ENCODE peak calls at places on chromosome 21, in five cellular contexts. I is GM23338, X is SK-N-SH, J is hepatocyte, T is OCI-LY7. N is an unnamed sample. For H3K9me2, the result is how much of the 10 kb centered on the place peaks cover.

GRCh38 chr21:33844104-33844889 is 71.3 kb downstream of the ATP5PO start:
- DNase-seq in X (no peak), I (no peak), J (peak), T (no peak), N (peak)

GRCh38 chr21:23543334-23543733 is 2063.9 kb downstream of the MRPL39 start:
- DNase-seq in I (no peak), X (no peak), T (no peak), J (no peak), N (no peak)

GRCh38 chr21:31289702-31290101 is 54.4 kb downstream of the TIAM1 start:
- DNase-seq in J (no peak), I (no peak), T (no peak), X (no peak), N (peak)

GRCh38 chr21:32336711-32337110 is 38.1 kb downstream of the MRAP start:
- DNase-seq in J (no peak), X (no peak), I (no peak), T (no peak), N (peak)

GRCh38 chr21:31932470-31932764 is 59.6 kb downstream of the HUNK start:
- DNase-seq in X (no peak), I (no peak), T (no peak), J (no peak), N (no peak)

GRCh38 chr21:34846601-34847112 is 177.9 kb downstream of the CLIC6 start:
- DNase-seq in J (peak), X (no peak), T (no peak), I (no peak), N (peak)

GRCh38 chr21:20272791-20273362 is 725.3 kb upstream of the NCAM2 start:
- DNase-seq in J (no peak), I (no peak), X (no peak), T (no peak), N (no peak)

GRCh38 chr21:41068411-41069304 is 99.3 kb upstream of the BACE2 start:
- DNase-seq in J (peak), T (peak), I (peak), X (peak), N (peak)

GRCh38 chr21:35924714-35925301 is 135.5 kb downstream of the SETD4 start:
- DNase-seq in J (no peak), X (no peak), I (no peak), T (no peak), N (peak)

GRCh38 chr21:38611262-38611661 is 113.0 kb upstream of the ERG start:
- DNase-seq in I (no peak), T (no peak), X (no peak), J (no peak), N (no peak)

GRCh38 chr21:33854604-33855003 is 61.0 kb downstream of the ATP5PO start:
- DNase-seq in T (no peak), X (no peak), I (no peak), J (no peak), N (peak)

GRCh38 chr21:36422279-36423098 is 37.3 kb downstream of the CHAF1B start:
- DNase-seq in T (peak), I (peak), X (peak), J (peak), N (peak)

GRCh38 chr21:16838330-16838729 is 674.5 kb upstream of the CXADR start:
- DNase-seq in J (no peak), X (no peak), T (no peak), I (no peak), N (no peak)

GRCh38 chr21:19340303-19340702 is 936.7 kb upstream of the TMPRSS15 start:
- DNase-seq in X (no peak), J (no peak), T (no peak), I (peak), N (no peak)

GRCh38 chr21:37751268-37751975 is 164.8 kb downstream of the KCNJ6 start:
- DNase-seq in J (peak), I (no peak), T (no peak), X (no peak), N (peak)

GRCh38 chr21:37579356-37579755 is 212.8 kb downstream of the DYRK1A start:
- DNase-seq in X (no peak), T (no peak), J (no peak), I (no peak), N (no peak)

GRCh38 chr21:36887983-36888382 is 78.5 kb downstream of the HLCS start:
- DNase-seq in J (no peak), X (peak), I (no peak), T (no peak), N (no peak)

GRCh38 chr21:36150192-36150711 is 6.4 kb upstream of the DOP1B start:
- DNase-seq in J (no peak), T (peak), I (no peak), X (no peak), N (peak)

GRCh38 chr21:37281993-37282392 is 14.9 kb upstream of the VPS26C start:
- DNase-seq in I (peak), T (no peak), J (peak), X (no peak), N (no peak)

GRCh38 chr21:37742532-37742931 is 173.7 kb downstream of the KCNJ6 start:
- DNase-seq in X (no peak), T (peak), J (no peak), I (no peak), N (peak)

GRCh38 chr21:20729376-20729775 is 268.8 kb upstream of the NCAM2 start:
- DNase-seq in X (no peak), J (no peak), I (no peak), T (no peak), N (no peak)

GRCh38 chr21:37087188-37087587 is 14.1 kb downstream of the TTC3 start:
- DNase-seq in T (no peak), X (no peak), J (peak), I (peak), N (peak)

GRCh38 chr21:34280389-34280795 is 83.4 kb upstream of the KCNE2 start:
- DNase-seq in X (no peak), J (peak), T (no peak), I (no peak), N (peak)

GRCh38 chr21:14620152-14620551 is 74.0 kb upstream of the SAMSN1 start:
- DNase-seq in T (peak), I (no peak), J (no peak), X (no peak), N (no peak)

GRCh38 chr21:15564907-15565306 is 164.9 kb upstream of the USP25 start:
- DNase-seq in T (no peak), X (no peak), I (no peak), J (peak), N (no peak)

GRCh38 chr21:33289199-33289819 is 23.1 kb downstream of the IL10RB start:
- DNase-seq in I (no peak), T (no peak), J (no peak), X (no peak), N (no peak)

GRCh38 chr21:28538987-28539622 is 453.6 kb downstream of the LTN1 start:
- DNase-seq in I (no peak), J (no peak), T (no peak), X (no peak), N (peak)

GRCh38 chr21:32779983-32780382 is 8.4 kb upstream of the PAXBP1 start:
- DNase-seq in I (no peak), J (no peak), X (no peak), T (peak), N (no peak)

GRCh38 chr21:15066231-15066577 is 1.4 kb upstream of the NRIP1 start:
- DNase-seq in T (no peak), X (no peak), J (no peak), I (no peak), N (peak)

GRCh38 chr21:15255359-15256157 is 190.8 kb upstream of the NRIP1 start:
- DNase-seq in I (no peak), X (no peak), J (no peak), T (no peak), N (no peak)

GRCh38 chr21:29639366-29640232 is 300.2 kb downstream of the GRIK1 start:
- DNase-seq in J (no peak), I (no peak), T (peak), X (no peak), N (no peak)
- H3K9me2 ChIP-seq in J (under half), I (under half), T (under half), X (under half), N (under half)

GRCh38 chr21:42121792-42122191 is 50.7 kb downstream of the UMODL1 start:
- DNase-seq in X (no peak), J (no peak), T (no peak), I (no peak), N (no peak)

GRCh38 chr21:42120904-42121535 is 49.9 kb downstream of the UMODL1 start:
- DNase-seq in X (no peak), I (no peak), T (peak), J (no peak), N (no peak)

GRCh38 chr21:42118901-42119300 is 47.8 kb downstream of the UMODL1 start:
- DNase-seq in X (peak), J (no peak), I (no peak), T (peak), N (peak)

GRCh38 chr21:42118121-42118795 is 47.1 kb downstream of the UMODL1 start:
- DNase-seq in J (no peak), T (peak), X (no peak), I (no peak), N (no peak)

DNA sequence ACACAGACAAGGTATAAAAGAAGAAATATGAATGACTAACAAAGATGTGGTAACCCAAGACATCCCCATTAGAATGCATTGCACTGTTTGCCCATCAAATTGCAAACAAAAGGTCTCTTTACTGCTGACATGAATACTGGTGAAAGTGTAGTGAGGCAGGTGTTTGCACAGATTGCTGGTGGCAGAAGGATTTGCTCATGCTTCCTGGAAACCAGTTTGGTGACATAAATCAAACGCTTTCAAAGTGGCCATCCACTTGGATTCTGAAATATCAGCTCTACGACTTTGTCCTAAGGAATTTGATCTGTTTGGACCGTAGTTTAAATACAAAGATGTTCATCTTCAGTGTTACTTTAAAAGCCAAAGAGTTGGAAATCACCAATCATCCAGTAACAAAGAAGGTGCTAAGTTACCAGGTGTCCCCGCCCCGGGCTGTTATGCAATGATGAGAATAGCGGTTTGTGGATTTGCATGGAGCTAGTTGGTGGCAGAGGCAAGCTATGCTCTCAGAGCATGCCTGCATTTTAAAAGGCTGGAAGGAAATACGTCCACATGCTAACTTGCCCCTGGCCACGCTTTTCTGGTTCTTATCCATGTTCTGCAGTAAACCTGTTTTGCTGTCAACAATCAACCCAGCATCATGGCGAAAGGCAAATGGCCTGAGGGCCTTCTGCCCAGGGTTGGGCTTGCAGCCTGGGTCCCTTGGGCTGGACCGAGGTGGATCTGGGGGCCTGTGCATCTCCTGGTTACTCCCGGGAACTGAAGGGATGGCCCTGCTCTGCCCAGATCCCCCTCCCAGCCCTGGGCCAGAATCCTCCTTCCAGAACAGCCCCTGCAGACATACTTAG is 49.2 kb downstream of the UMODL1 start:
- DNase-seq in T (peak), X (no peak), J (peak), I (no peak), N (no peak)
- H3K9me2 ChIP-seq in T (under half), X (under half), J (under half), I (under half), N (under half)

DNA sequence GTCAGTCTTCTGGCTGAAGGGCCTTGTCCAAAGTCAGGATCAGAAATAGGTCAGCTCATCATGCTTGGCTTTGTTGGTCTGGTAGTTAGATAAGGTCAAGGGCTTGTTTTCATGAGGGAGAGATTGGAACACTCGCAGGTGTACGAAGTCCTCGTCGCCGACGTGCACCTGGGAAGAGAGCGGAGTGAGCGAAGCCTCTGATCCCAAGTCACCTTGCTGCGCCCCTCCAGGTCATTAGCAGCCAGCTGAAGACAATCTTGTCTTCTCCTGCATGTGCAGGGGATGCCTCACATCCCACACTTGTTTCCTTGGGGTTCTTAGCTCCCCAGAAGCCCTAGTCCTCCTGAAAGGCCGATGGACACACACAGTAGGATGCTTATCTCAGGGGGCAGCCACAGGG is 1.9 kb downstream of the CSTB start:
- DNase-seq in I (no peak), T (no peak), X (no peak), J (no peak), N (no peak)
- H3K9me2 ChIP-seq in I (under half), T (under half), X (under half), J (under half), N (under half)

DNA sequence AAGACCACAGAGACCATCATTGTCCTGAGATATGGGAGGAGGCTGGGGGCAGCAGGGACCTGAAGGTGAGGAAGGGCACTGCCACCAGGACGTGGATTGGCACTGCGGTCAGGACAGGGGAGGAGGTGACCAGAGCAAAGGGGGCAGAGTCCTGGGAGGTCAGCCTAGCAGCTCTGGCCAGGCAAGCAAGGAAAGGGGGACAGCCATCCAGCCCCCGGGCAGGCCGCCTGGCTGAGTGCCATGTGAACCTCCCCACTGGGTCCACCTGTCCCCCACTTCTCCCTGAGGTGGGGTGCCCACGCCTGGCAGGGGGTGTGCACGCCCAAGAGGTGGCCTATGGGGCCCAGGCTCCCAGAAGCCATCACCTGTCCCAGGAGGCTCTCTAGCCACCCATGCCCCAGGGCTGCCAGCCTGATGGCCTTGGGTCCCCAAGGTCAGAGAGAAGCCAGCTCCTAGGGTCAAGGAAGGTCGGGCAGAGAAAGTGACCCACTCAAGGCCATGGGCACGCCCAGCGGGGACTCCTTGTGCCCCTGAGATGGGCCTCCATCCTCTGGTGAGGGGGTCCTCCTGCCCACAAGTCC is 17.6 kb upstream of the PTTG1IP start:
- DNase-seq in I (no peak), X (no peak), J (no peak), T (no peak), N (no peak)
- H3K9me2 ChIP-seq in I (under half), X (under half), J (under half), T (under half), N (under half)

DNA sequence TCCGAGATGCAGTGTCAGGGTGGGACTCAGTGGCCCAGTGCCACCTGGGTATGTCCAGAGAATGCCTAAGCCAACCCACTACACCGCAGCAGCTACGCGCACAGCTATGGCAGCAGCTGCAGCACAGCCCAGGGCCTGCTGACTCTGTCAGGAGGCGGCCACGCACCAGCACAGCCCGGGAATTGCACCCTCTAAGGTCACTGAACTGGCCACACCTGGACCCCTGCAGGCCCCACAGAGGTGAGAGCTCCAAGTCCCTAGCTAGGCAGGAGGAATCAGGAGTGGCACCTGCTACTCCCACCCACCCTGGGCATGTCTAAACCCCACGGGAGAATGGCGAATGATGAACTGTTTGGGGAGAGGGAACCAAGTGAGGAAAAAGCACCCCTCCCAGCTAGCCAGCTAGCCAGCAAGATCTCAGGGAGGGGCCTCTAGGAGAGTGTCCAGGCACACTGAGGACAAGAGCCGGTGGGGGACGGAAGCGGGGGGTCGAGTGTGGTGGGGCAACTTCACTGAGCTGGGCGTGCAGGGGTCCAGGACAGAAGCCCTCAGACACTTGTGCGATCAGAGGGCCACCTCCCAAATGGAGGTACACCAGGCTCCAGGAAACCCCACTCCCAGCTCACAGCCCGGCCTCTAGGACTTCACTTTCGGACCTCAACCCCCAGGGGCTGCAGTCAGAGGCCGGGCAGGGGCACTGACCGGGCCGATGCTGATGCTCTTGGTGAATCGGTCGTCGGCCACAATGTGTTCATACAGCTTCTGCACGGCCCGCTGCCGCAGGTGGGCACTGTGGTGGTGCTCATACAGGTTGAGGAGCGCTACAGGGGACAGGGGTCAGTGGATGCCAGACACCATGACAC is 13.9 kb downstream of the LSS start:
- DNase-seq in T (no peak), I (no peak), J (no peak), X (no peak), N (no peak)
- H3K9me2 ChIP-seq in T (under half), I (under half), J (under half), X (under half), N (under half)

DNA sequence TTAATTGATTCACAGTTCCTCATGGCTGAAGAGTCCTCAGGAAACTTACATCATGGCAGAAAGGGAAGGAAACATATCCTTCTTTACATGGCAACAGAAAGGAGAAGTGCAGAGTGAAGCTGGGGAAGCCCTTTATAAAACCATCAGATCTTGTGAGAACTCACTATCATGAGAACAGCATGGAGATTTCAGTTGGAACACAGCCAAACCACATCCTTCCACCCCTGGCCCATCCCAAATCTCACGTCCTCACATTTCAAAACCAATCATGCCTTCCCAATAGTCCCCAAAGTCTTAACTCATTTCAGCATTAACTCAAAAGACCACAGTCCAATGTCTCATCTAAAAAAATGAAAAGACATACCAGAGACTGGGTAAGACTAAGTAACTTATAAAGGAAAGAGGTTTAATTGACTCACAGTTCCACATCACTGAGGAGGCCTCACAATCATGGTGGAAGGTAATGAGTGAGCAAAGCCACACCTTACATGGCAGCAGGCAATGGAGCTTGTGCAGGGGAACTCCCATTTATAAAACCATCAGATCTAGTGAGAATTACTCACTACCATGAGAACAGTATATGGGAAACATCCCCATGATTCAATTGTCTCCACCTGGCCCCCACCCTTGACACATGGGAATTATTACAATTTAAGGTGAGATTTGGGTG is 105.2 kb downstream of the MRPL39 start:
- DNase-seq in T (no peak), I (no peak), X (no peak), J (no peak), N (no peak)
- H3K9me2 ChIP-seq in T (under half), I (under half), X (under half), J (under half), N (under half)

DNA sequence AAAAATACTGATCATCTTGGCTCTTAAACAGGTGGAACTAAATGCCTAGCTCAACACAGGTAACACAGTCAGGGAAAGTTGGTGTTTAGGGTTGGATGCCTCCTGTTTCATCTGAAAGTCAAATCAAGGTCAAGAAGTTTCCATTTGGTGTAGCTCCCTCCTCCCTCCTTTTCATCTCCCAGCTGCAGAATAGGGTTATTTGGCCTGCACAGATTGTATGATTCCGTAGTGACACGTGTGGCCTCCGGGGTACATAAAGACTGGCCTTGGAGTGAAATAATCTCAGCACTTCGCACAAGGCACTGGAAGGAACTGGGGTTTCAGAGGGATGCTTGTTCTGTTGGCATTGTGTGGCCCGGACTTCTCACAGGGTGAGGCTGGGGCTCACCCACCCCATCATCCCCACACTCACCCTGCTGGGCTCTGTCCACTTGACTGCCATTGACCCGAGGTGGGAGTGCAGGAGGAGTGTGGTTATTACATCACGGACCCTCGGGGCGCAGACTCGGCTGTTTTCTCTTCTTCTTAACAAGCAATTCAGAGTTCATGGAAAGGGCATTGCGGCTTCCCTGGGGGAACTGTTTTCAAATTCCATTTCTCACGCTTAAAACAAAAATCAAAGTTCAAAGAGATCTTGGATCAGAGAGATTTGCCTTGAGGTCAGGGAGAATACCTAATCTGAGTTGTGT is 18.4 kb downstream of the IGSF5 start:
- DNase-seq in X (no peak), T (no peak), I (no peak), J (no peak), N (no peak)
- H3K9me2 ChIP-seq in X (under half), T (under half), I (under half), J (under half), N (under half)

N was measured in GM23248.